ENCODE peak calls at places on chromosome 13, in seven cellular contexts. One of them, this sample, is unnamed.

GRCh38 chr13:40344270-40345148 is 321.9 kb downstream of the FOXO1 start:
- DNase-seq in left ventricle myocardium inferior: no peak
- DNase-seq in heart right ventricle: no peak
- DNase-seq in tibial nerve: no peak
- DNase-seq in heart left ventricle: no peak
- DNase-seq in PC-3: no peak
- DNase-seq in upper lobe of right lung: no peak
- DNase-seq in this sample: no peak

GRCh38 chr13:106318941-106319411 is 216.5 kb downstream of the EFNB2 start:
- DNase-seq in left ventricle myocardium inferior: no peak
- DNase-seq in heart right ventricle: no peak
- DNase-seq in tibial nerve: no peak
- DNase-seq in heart left ventricle: no peak
- DNase-seq in PC-3: peak; percentile 84
- DNase-seq in upper lobe of right lung: no peak
- DNase-seq in this sample: no peak

GRCh38 chr13:113009743-113010509 is 40.9 kb downstream of the MCF2L start:
- DNase-seq in left ventricle myocardium inferior: no peak
- DNase-seq in heart right ventricle: no peak
- DNase-seq in tibial nerve: no peak
- DNase-seq in heart left ventricle: peak; percentile 54
- DNase-seq in PC-3: no peak
- DNase-seq in upper lobe of right lung: no peak
- DNase-seq in this sample: no peak

GRCh38 chr13:38361551-38362262 is 12.1 kb downstream of the UFM1 start:
- DNase-seq in left ventricle myocardium inferior: no peak
- DNase-seq in heart right ventricle: no peak
- DNase-seq in tibial nerve: no peak
- DNase-seq in heart left ventricle: no peak
- DNase-seq in PC-3: no peak
- DNase-seq in upper lobe of right lung: no peak
- DNase-seq in this sample: no peak

GRCh38 chr13:32315255-32316029 is at the start of the genes BRCA2 and ZAR1L:
- DNase-seq in left ventricle myocardium inferior: peak; percentile 91
- DNase-seq in heart right ventricle: peak; percentile 89
- DNase-seq in tibial nerve: peak; percentile 82
- DNase-seq in heart left ventricle: peak; percentile 91
- DNase-seq in PC-3: peak; percentile 81
- DNase-seq in upper lobe of right lung: peak; percentile 95
- DNase-seq in this sample: peak; percentile 92

GRCh38 chr13:31781064-31781463 is 41.7 kb downstream of the RXFP2 start:
- DNase-seq in left ventricle myocardium inferior: no peak
- DNase-seq in heart right ventricle: no peak
- DNase-seq in tibial nerve: no peak
- DNase-seq in heart left ventricle: no peak
- DNase-seq in PC-3: no peak
- DNase-seq in upper lobe of right lung: no peak
- DNase-seq in this sample: no peak

GRCh38 chr13:66159526-66159925 is 1070.6 kb downstream of the PCDH9 start:
- DNase-seq in left ventricle myocardium inferior: no peak
- DNase-seq in heart right ventricle: no peak
- DNase-seq in tibial nerve: no peak
- DNase-seq in heart left ventricle: no peak
- DNase-seq in PC-3: no peak
- DNase-seq in upper lobe of right lung: no peak
- DNase-seq in this sample: no peak

GRCh38 chr13:30745917-30746686 is 10.8 kb downstream of the ALOX5AP start:
- DNase-seq in left ventricle myocardium inferior: no peak
- DNase-seq in heart right ventricle: no peak
- DNase-seq in tibial nerve: no peak
- DNase-seq in heart left ventricle: no peak
- DNase-seq in PC-3: no peak
- DNase-seq in upper lobe of right lung: no peak
- DNase-seq in this sample: peak; percentile 72

GRCh38 chr13:99215466-99215865 is 14.8 kb downstream of the UBAC2 start:
- DNase-seq in left ventricle myocardium inferior: no peak
- DNase-seq in heart right ventricle: no peak
- DNase-seq in tibial nerve: no peak
- DNase-seq in heart left ventricle: no peak
- DNase-seq in PC-3: no peak
- DNase-seq in upper lobe of right lung: no peak
- DNase-seq in this sample: peak; percentile 39

GRCh38 chr13:26867451-26868067 is 107.0 kb upstream of the GPR12 start:
- DNase-seq in left ventricle myocardium inferior: no peak
- DNase-seq in heart right ventricle: no peak
- DNase-seq in tibial nerve: no peak
- DNase-seq in heart left ventricle: no peak
- DNase-seq in PC-3: peak; percentile 38
- DNase-seq in upper lobe of right lung: no peak
- DNase-seq in this sample: no peak

GRCh38 chr13:49652691-49653305 is 24.5 kb downstream of the ARL11 start:
- DNase-seq in left ventricle myocardium inferior: no peak
- DNase-seq in heart right ventricle: no peak
- DNase-seq in tibial nerve: no peak
- DNase-seq in heart left ventricle: no peak
- DNase-seq in PC-3: peak; percentile 63
- DNase-seq in upper lobe of right lung: no peak
- DNase-seq in this sample: peak; percentile 68

GRCh38 chr13:111590796-111591195 is 270.4 kb downstream of the TEX29 start:
- DNase-seq in left ventricle myocardium inferior: no peak
- DNase-seq in heart right ventricle: no peak
- DNase-seq in tibial nerve: no peak
- DNase-seq in heart left ventricle: no peak
- DNase-seq in PC-3: no peak
- DNase-seq in upper lobe of right lung: peak; percentile 35
- DNase-seq in this sample: no peak

GRCh38 chr13:78881746-78882145 is 222.8 kb upstream of the OBI1 start:
- DNase-seq in left ventricle myocardium inferior: no peak
- DNase-seq in heart right ventricle: no peak
- DNase-seq in tibial nerve: no peak
- DNase-seq in heart left ventricle: no peak
- DNase-seq in PC-3: no peak
- DNase-seq in upper lobe of right lung: no peak
- DNase-seq in this sample: no peak

GRCh38 chr13:49456156-49456555 is 12.1 kb downstream of the SETDB2 start:
- DNase-seq in left ventricle myocardium inferior: no peak
- DNase-seq in heart right ventricle: no peak
- DNase-seq in tibial nerve: no peak
- DNase-seq in heart left ventricle: no peak
- DNase-seq in PC-3: no peak
- DNase-seq in upper lobe of right lung: no peak
- DNase-seq in this sample: no peak

GRCh38 chr13:102405499-102406079 is 3.7 kb upstream of the FGF14 start:
- DNase-seq in left ventricle myocardium inferior: no peak
- DNase-seq in heart right ventricle: no peak
- DNase-seq in tibial nerve: no peak
- DNase-seq in heart left ventricle: no peak
- DNase-seq in PC-3: peak; percentile 6
- DNase-seq in upper lobe of right lung: no peak
- DNase-seq in this sample: no peak

GRCh38 chr13:31172535-31172934 is 10.8 kb upstream of the HSPH1 start:
- DNase-seq in left ventricle myocardium inferior: no peak
- DNase-seq in heart right ventricle: no peak
- DNase-seq in tibial nerve: no peak
- DNase-seq in heart left ventricle: no peak
- DNase-seq in PC-3: peak; percentile 96
- DNase-seq in upper lobe of right lung: no peak
- DNase-seq in this sample: no peak

GRCh38 chr13:111033172-111034133 is 81.7 kb upstream of the ARHGEF7 start:
- DNase-seq in left ventricle myocardium inferior: no peak
- DNase-seq in heart right ventricle: no peak
- DNase-seq in tibial nerve: no peak
- DNase-seq in heart left ventricle: no peak
- DNase-seq in PC-3: peak; percentile 18
- DNase-seq in upper lobe of right lung: no peak
- DNase-seq in this sample: no peak

GRCh38 chr13:30346159-30346788 is 38.9 kb upstream of the KATNAL1 start:
- DNase-seq in left ventricle myocardium inferior: no peak
- DNase-seq in heart right ventricle: no peak
- DNase-seq in tibial nerve: no peak
- DNase-seq in heart left ventricle: no peak
- DNase-seq in PC-3: no peak
- DNase-seq in upper lobe of right lung: no peak
- DNase-seq in this sample: peak; percentile 54

GRCh38 chr13:77584111-77584510 is 48.6 kb downstream of the SCEL start:
- DNase-seq in left ventricle myocardium inferior: no peak
- DNase-seq in heart right ventricle: no peak
- DNase-seq in tibial nerve: no peak
- DNase-seq in heart left ventricle: no peak
- DNase-seq in PC-3: no peak
- DNase-seq in upper lobe of right lung: no peak
- DNase-seq in this sample: no peak

GRCh38 chr13:60990032-60990733 is 425.5 kb downstream of the PCDH20 start:
- DNase-seq in left ventricle myocardium inferior: no peak
- DNase-seq in heart right ventricle: no peak
- DNase-seq in tibial nerve: no peak
- DNase-seq in heart left ventricle: no peak
- DNase-seq in PC-3: peak; percentile 56
- DNase-seq in upper lobe of right lung: no peak
- DNase-seq in this sample: peak; percentile 35
- TF ChIP-seq CTCF in left ventricle myocardium inferior: no peak
- TF ChIP-seq CTCF in heart right ventricle: no peak
- TF ChIP-seq CTCF in tibial nerve: no peak
- TF ChIP-seq CTCF in heart left ventricle: no peak
- TF ChIP-seq CTCF in PC-3: peak; percentile 62
- TF ChIP-seq CTCF in upper lobe of right lung: no peak
- TF ChIP-seq CTCF in this sample: no peak

GRCh38 chr13:18959996-18960395 is 221.6 kb downstream of the TUBA3C start:
- DNase-seq in left ventricle myocardium inferior: no peak
- DNase-seq in heart right ventricle: no peak
- DNase-seq in tibial nerve: no peak
- DNase-seq in heart left ventricle: no peak
- DNase-seq in PC-3: no peak
- DNase-seq in upper lobe of right lung: peak; percentile 44
- DNase-seq in this sample: no peak
- H3K9me3 ChIP-seq in left ventricle myocardium inferior: peaks cover 28% of the 10 kb centered on the region
- H3K9me3 ChIP-seq in heart right ventricle: peaks cover 9% of the 10 kb centered on the region
- H3K9me3 ChIP-seq in tibial nerve: no peaks in the 10 kb centered on the region
- H3K9me3 ChIP-seq in heart left ventricle: peaks cover 8% of the 10 kb centered on the region
- H3K9me3 ChIP-seq in PC-3: peaks cover 9% of the 10 kb centered on the region
- H3K9me3 ChIP-seq in upper lobe of right lung: no peaks in the 10 kb centered on the region
- H3K9me3 ChIP-seq in this sample: peaks cover 79% of the 10 kb centered on the region

GRCh38 chr13:44296856-44297255 is 76.8 kb upstream of the SERP2 start:
- DNase-seq in left ventricle myocardium inferior: no peak
- DNase-seq in heart right ventricle: no peak
- DNase-seq in tibial nerve: no peak
- DNase-seq in heart left ventricle: no peak
- DNase-seq in PC-3: no peak
- DNase-seq in upper lobe of right lung: no peak
- DNase-seq in this sample: no peak

GRCh38 chr13:44300895-44301638 is 72.6 kb upstream of the SERP2 start:
- DNase-seq in left ventricle myocardium inferior: peak; percentile 53
- DNase-seq in heart right ventricle: peak; percentile 74
- DNase-seq in tibial nerve: no peak
- DNase-seq in heart left ventricle: peak; percentile 60
- DNase-seq in PC-3: peak; percentile 89
- DNase-seq in upper lobe of right lung: no peak
- DNase-seq in this sample: no peak

GRCh38 chr13:44298314-44298713 is 75.3 kb upstream of the SERP2 start:
- DNase-seq in left ventricle myocardium inferior: no peak
- DNase-seq in heart right ventricle: no peak
- DNase-seq in tibial nerve: no peak
- DNase-seq in heart left ventricle: no peak
- DNase-seq in PC-3: peak; percentile 84
- DNase-seq in upper lobe of right lung: no peak
- DNase-seq in this sample: no peak

GRCh38 chr13:44299544-44299943 is 74.1 kb upstream of the SERP2 start:
- DNase-seq in left ventricle myocardium inferior: no peak
- DNase-seq in heart right ventricle: no peak
- DNase-seq in tibial nerve: no peak
- DNase-seq in heart left ventricle: no peak
- DNase-seq in PC-3: no peak
- DNase-seq in upper lobe of right lung: no peak
- DNase-seq in this sample: no peak

DNA sequence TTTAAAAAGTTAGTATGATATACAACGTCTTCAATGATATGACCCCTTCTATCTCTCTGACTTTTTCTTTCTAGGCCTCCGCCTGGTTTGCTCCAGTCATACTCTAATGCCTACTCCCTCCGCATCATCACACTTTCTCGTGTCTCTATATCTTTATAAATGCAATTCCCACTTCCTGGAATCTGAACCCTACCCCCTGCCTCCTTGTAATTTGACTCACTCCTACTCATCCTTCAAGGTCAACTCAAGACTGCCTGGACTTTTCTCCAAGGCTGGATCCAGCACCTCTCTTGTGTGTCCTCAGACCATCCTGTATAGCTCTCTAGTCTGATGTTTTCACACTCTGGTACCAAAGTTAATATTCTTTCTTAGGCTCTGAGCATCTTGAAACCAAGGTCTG is 74.5 kb upstream of the SERP2 start:
- DNase-seq in left ventricle myocardium inferior: no peak
- DNase-seq in heart right ventricle: no peak
- DNase-seq in tibial nerve: no peak
- DNase-seq in heart left ventricle: no peak
- DNase-seq in PC-3: peak; percentile 31
- DNase-seq in upper lobe of right lung: no peak
- DNase-seq in this sample: no peak
- H3K4me1 ChIP-seq in left ventricle myocardium inferior: peaks cover 68% of the 10 kb centered on the region
- H3K4me1 ChIP-seq in heart right ventricle: peaks cover 51% of the 10 kb centered on the region
- H3K4me1 ChIP-seq in tibial nerve: peaks cover 32% of the 10 kb centered on the region
- H3K4me1 ChIP-seq in heart left ventricle: peaks cover 39% of the 10 kb centered on the region
- H3K4me1 ChIP-seq in PC-3: peaks cover 55% of the 10 kb centered on the region
- H3K4me1 ChIP-seq in upper lobe of right lung: peaks cover 27% of the 10 kb centered on the region
- H3K4me1 ChIP-seq in this sample: no peaks in the 10 kb centered on the region

GRCh38 chr13:91776650-91777193 is 378.3 kb downstream of the GPC5 start:
- DNase-seq in left ventricle myocardium inferior: no peak
- DNase-seq in heart right ventricle: no peak
- DNase-seq in tibial nerve: no peak
- DNase-seq in heart left ventricle: no peak
- DNase-seq in PC-3: peak; percentile 2
- DNase-seq in upper lobe of right lung: no peak
- DNase-seq in this sample: no peak

GRCh38 chr13:91771229-91771628 is 372.8 kb downstream of the GPC5 start:
- DNase-seq in left ventricle myocardium inferior: no peak
- DNase-seq in heart right ventricle: no peak
- DNase-seq in tibial nerve: no peak
- DNase-seq in heart left ventricle: no peak
- DNase-seq in PC-3: no peak
- DNase-seq in upper lobe of right lung: no peak
- DNase-seq in this sample: no peak

GRCh38 chr13:91768746-91769145 is 370.3 kb downstream of the GPC5 start:
- DNase-seq in left ventricle myocardium inferior: no peak
- DNase-seq in heart right ventricle: no peak
- DNase-seq in tibial nerve: no peak
- DNase-seq in heart left ventricle: no peak
- DNase-seq in PC-3: no peak
- DNase-seq in upper lobe of right lung: no peak
- DNase-seq in this sample: no peak

GRCh38 chr13:91778123-91778522 is 379.7 kb downstream of the GPC5 start:
- DNase-seq in left ventricle myocardium inferior: no peak
- DNase-seq in heart right ventricle: no peak
- DNase-seq in tibial nerve: no peak
- DNase-seq in heart left ventricle: no peak
- DNase-seq in PC-3: no peak
- DNase-seq in upper lobe of right lung: no peak
- DNase-seq in this sample: no peak

DNA sequence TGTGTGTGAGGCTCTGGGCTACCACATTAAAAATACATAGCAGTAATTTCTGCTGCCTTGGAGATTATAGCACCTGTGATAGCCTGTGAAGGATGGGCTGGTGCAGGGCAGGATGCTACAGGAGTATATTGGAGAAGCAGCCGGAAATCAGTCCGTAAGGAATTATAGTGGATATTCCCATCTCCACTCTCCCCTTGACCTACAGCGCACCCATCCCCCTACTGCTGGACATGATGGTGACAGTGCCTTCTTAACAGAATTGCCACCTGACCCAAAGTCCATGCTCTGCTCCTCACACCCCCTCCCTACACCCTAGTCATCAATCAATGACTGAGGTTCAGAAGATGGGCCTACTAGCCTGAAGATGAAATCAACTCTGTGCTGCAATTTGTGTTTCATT is 376.0 kb downstream of the GPC5 start:
- DNase-seq in left ventricle myocardium inferior: no peak
- DNase-seq in heart right ventricle: no peak
- DNase-seq in tibial nerve: no peak
- DNase-seq in heart left ventricle: no peak
- DNase-seq in PC-3: no peak
- DNase-seq in upper lobe of right lung: no peak
- DNase-seq in this sample: no peak
- TF ChIP-seq CTCF in left ventricle myocardium inferior: no peak
- TF ChIP-seq CTCF in heart right ventricle: no peak
- TF ChIP-seq CTCF in tibial nerve: no peak
- TF ChIP-seq CTCF in heart left ventricle: no peak
- TF ChIP-seq CTCF in PC-3: no peak
- TF ChIP-seq CTCF in upper lobe of right lung: no peak
- TF ChIP-seq CTCF in this sample: no peak

This sample was measured in mucosa of descending colon.